ENCODE peak calls at places on chromosomes 7 and 10, in nine cellular contexts. One of them, this sample, is unnamed.

GRCh38 chr7:28091190-28091589 is 89.4 kb downstream of the JAZF1 start:
- DNase-seq in uterus: no peak
- DNase-seq in HFF-Myc: no peak
- DNase-seq in heart right ventricle: no peak
- DNase-seq in IMR-90: no peak
- DNase-seq in GM12865: no peak
- DNase-seq in choroid plexus epithelial cell: peak; percentile 41
- DNase-seq in neuronal stem cell: no peak
- DNase-seq in sigmoid colon: no peak
- DNase-seq in this sample: no peak

GRCh38 chr10:71297343-71297742 is 21.7 kb upstream of the SLC29A3 start:
- DNase-seq in uterus: no peak
- DNase-seq in HFF-Myc: no peak
- DNase-seq in heart right ventricle: no peak
- DNase-seq in IMR-90: no peak
- DNase-seq in GM12865: no peak
- DNase-seq in choroid plexus epithelial cell: no peak
- DNase-seq in neuronal stem cell: no peak
- DNase-seq in sigmoid colon: no peak
- DNase-seq in this sample: no peak

GRCh38 chr10:111784936-111785465 is 398.6 kb downstream of the GPAM start:
- DNase-seq in uterus: no peak
- DNase-seq in HFF-Myc: no peak
- DNase-seq in heart right ventricle: no peak
- DNase-seq in IMR-90: no peak
- DNase-seq in GM12865: no peak
- DNase-seq in choroid plexus epithelial cell: no peak
- DNase-seq in neuronal stem cell: no peak
- DNase-seq in sigmoid colon: no peak
- DNase-seq in this sample: no peak

GRCh38 chr10:103278862-103279298 is 1.9 kb downstream of the INA start:
- DNase-seq in uterus: peak; percentile 31
- DNase-seq in HFF-Myc: no peak
- DNase-seq in heart right ventricle: peak; percentile 54
- DNase-seq in IMR-90: peak; percentile 55
- DNase-seq in GM12865: peak; percentile 45
- DNase-seq in choroid plexus epithelial cell: peak; percentile 60
- DNase-seq in neuronal stem cell: peak; percentile 75
- DNase-seq in sigmoid colon: no peak
- DNase-seq in this sample: peak; percentile 26

GRCh38 chr10:44689368-44689767 is 221.8 kb upstream of the TMEM72 start:
- DNase-seq in uterus: no peak
- DNase-seq in HFF-Myc: no peak
- DNase-seq in heart right ventricle: no peak
- DNase-seq in IMR-90: peak; percentile 10
- DNase-seq in GM12865: no peak
- DNase-seq in choroid plexus epithelial cell: no peak
- DNase-seq in neuronal stem cell: no peak
- DNase-seq in sigmoid colon: no peak
- DNase-seq in this sample: no peak

GRCh38 chr7:825386-825785 is 6.9 kb upstream of the SUN1 start:
- DNase-seq in uterus: no peak
- DNase-seq in HFF-Myc: no peak
- DNase-seq in heart right ventricle: no peak
- DNase-seq in IMR-90: peak; percentile 74
- DNase-seq in GM12865: no peak
- DNase-seq in choroid plexus epithelial cell: peak; percentile 64
- DNase-seq in neuronal stem cell: no peak
- DNase-seq in sigmoid colon: no peak
- DNase-seq in this sample: no peak

GRCh38 chr7:38453187-38453586 is 178.0 kb downstream of the AMPH start:
- DNase-seq in uterus: no peak
- DNase-seq in HFF-Myc: no peak
- DNase-seq in heart right ventricle: peak; percentile 9
- DNase-seq in IMR-90: peak; percentile 1
- DNase-seq in GM12865: no peak
- DNase-seq in choroid plexus epithelial cell: no peak
- DNase-seq in neuronal stem cell: no peak
- DNase-seq in sigmoid colon: no peak
- DNase-seq in this sample: no peak

GRCh38 chr10:93859049-93859655 is 34.6 kb upstream of the SLC35G1 start:
- DNase-seq in uterus: no peak
- DNase-seq in HFF-Myc: peak; percentile 14
- DNase-seq in heart right ventricle: no peak
- DNase-seq in IMR-90: peak; percentile 10
- DNase-seq in GM12865: peak; percentile 21
- DNase-seq in choroid plexus epithelial cell: peak; percentile 41
- DNase-seq in neuronal stem cell: no peak
- DNase-seq in sigmoid colon: no peak
- DNase-seq in this sample: no peak

GRCh38 chr10:25725917-25726716 is 207.9 kb upstream of the MYO3A start:
- DNase-seq in uterus: no peak
- DNase-seq in HFF-Myc: peak; percentile 9
- DNase-seq in heart right ventricle: peak; percentile 18
- DNase-seq in IMR-90: peak; percentile 33
- DNase-seq in GM12865: peak; percentile 55
- DNase-seq in choroid plexus epithelial cell: peak; percentile 79
- DNase-seq in neuronal stem cell: peak; percentile 67
- DNase-seq in sigmoid colon: no peak
- DNase-seq in this sample: peak; percentile 30

GRCh38 chr7:119900996-119901395 is 372.0 kb upstream of the KCND2 start:
- DNase-seq in uterus: no peak
- DNase-seq in HFF-Myc: no peak
- DNase-seq in heart right ventricle: no peak
- DNase-seq in IMR-90: no peak
- DNase-seq in GM12865: no peak
- DNase-seq in choroid plexus epithelial cell: peak; percentile 6
- DNase-seq in neuronal stem cell: no peak
- DNase-seq in sigmoid colon: no peak
- DNase-seq in this sample: no peak

GRCh38 chr7:51316666-51317581 is at the start of gene COBL:
- DNase-seq in uterus: no peak
- DNase-seq in HFF-Myc: no peak
- DNase-seq in heart right ventricle: peak; percentile 26
- DNase-seq in IMR-90: no peak
- DNase-seq in GM12865: no peak
- DNase-seq in choroid plexus epithelial cell: no peak
- DNase-seq in neuronal stem cell: peak; percentile 35
- DNase-seq in sigmoid colon: peak; percentile 65
- DNase-seq in this sample: peak; percentile 81

GRCh38 chr7:120645976-120646375 is 212.0 kb downstream of the TSPAN12 start:
- DNase-seq in uterus: no peak
- DNase-seq in HFF-Myc: no peak
- DNase-seq in heart right ventricle: no peak
- DNase-seq in IMR-90: no peak
- DNase-seq in GM12865: no peak
- DNase-seq in choroid plexus epithelial cell: no peak
- DNase-seq in neuronal stem cell: no peak
- DNase-seq in sigmoid colon: no peak
- DNase-seq in this sample: no peak

GRCh38 chr7:98133181-98133580 is 26.5 kb downstream of the LMTK2 start:
- DNase-seq in uterus: no peak
- DNase-seq in HFF-Myc: no peak
- DNase-seq in heart right ventricle: no peak
- DNase-seq in IMR-90: no peak
- DNase-seq in GM12865: peak; percentile 83
- DNase-seq in choroid plexus epithelial cell: peak; percentile 36
- DNase-seq in neuronal stem cell: no peak
- DNase-seq in sigmoid colon: no peak
- DNase-seq in this sample: no peak

DNA sequence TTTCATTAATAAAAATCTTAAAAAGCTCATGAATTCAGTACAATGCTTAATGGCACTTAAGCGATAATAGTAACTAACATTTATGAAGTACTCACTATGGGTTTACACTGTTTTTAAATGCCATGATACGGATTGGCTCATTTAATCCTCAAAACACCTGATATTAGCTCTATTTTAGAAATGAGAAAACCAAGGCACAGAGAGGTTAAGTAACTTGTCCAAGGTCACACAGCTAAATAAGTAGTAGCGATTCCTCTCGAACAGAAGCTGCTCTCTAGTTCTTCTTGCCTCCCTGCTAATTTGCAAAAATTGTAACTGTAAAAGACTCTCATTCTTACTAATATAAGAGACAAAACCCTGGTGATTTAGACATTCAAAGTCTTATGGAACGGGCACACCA is 110.7 kb upstream of the RHEB start:
- DNase-seq in uterus: no peak
- DNase-seq in HFF-Myc: no peak
- DNase-seq in heart right ventricle: no peak
- DNase-seq in IMR-90: no peak
- DNase-seq in GM12865: no peak
- DNase-seq in choroid plexus epithelial cell: no peak
- DNase-seq in neuronal stem cell: no peak
- DNase-seq in sigmoid colon: no peak
- DNase-seq in this sample: no peak
- H3K4me3 ChIP-seq in uterus: no peak overlapping the region
- H3K4me3 ChIP-seq in HFF-Myc: peak overlapping the region; percentile 69
- H3K4me3 ChIP-seq in heart right ventricle: peak overlapping the region; percentile 82
- H3K4me3 ChIP-seq in IMR-90: no peak overlapping the region
- H3K4me3 ChIP-seq in GM12865: no peak overlapping the region
- H3K4me3 ChIP-seq in choroid plexus epithelial cell: peak overlapping the region; percentile 83
- H3K4me3 ChIP-seq in neuronal stem cell: peak overlapping the region; percentile 67
- H3K4me3 ChIP-seq in sigmoid colon: peak overlapping the region; percentile 86
- H3K4me3 ChIP-seq in this sample: no peak overlapping the region

GRCh38 chr7:117484988-117485655 is 5.3 kb downstream of the CFTR start:
- DNase-seq in uterus: no peak
- DNase-seq in HFF-Myc: no peak
- DNase-seq in heart right ventricle: no peak
- DNase-seq in IMR-90: no peak
- DNase-seq in GM12865: no peak
- DNase-seq in choroid plexus epithelial cell: no peak
- DNase-seq in neuronal stem cell: no peak
- DNase-seq in sigmoid colon: no peak
- DNase-seq in this sample: no peak

GRCh38 chr7:117478796-117479479 is 887 bp upstream of the CFTR start:
- DNase-seq in uterus: no peak
- DNase-seq in HFF-Myc: no peak
- DNase-seq in heart right ventricle: no peak
- DNase-seq in IMR-90: no peak
- DNase-seq in GM12865: no peak
- DNase-seq in choroid plexus epithelial cell: peak; percentile 2
- DNase-seq in neuronal stem cell: peak; percentile 51
- DNase-seq in sigmoid colon: no peak
- DNase-seq in this sample: no peak

GRCh38 chr7:117479480-117480224 is at the start of gene CFTR:
- DNase-seq in uterus: peak; percentile 16
- DNase-seq in HFF-Myc: no peak
- DNase-seq in heart right ventricle: peak; percentile 2
- DNase-seq in IMR-90: no peak
- DNase-seq in GM12865: no peak
- DNase-seq in choroid plexus epithelial cell: no peak
- DNase-seq in neuronal stem cell: no peak
- DNase-seq in sigmoid colon: no peak
- DNase-seq in this sample: peak; percentile 6

GRCh38 chr7:117480978-117481377 is 1.2 kb downstream of the CFTR start:
- DNase-seq in uterus: no peak
- DNase-seq in HFF-Myc: no peak
- DNase-seq in heart right ventricle: no peak
- DNase-seq in IMR-90: no peak
- DNase-seq in GM12865: no peak
- DNase-seq in choroid plexus epithelial cell: peak; percentile 3
- DNase-seq in neuronal stem cell: no peak
- DNase-seq in sigmoid colon: no peak
- DNase-seq in this sample: no peak
- H3K4me3 ChIP-seq in uterus: no peak overlapping the region
- H3K4me3 ChIP-seq in HFF-Myc: no peak overlapping the region
- H3K4me3 ChIP-seq in heart right ventricle: no peak overlapping the region
- H3K4me3 ChIP-seq in IMR-90: no peak overlapping the region
- H3K4me3 ChIP-seq in GM12865: no peak overlapping the region
- H3K4me3 ChIP-seq in choroid plexus epithelial cell: no peak overlapping the region
- H3K4me3 ChIP-seq in neuronal stem cell: no peak overlapping the region
- H3K4me3 ChIP-seq in sigmoid colon: no peak overlapping the region
- H3K4me3 ChIP-seq in this sample: no peak overlapping the region

GRCh38 chr7:35251606-35252310 is 2.1 kb downstream of the TBX20 start:
- DNase-seq in uterus: no peak
- DNase-seq in HFF-Myc: no peak
- DNase-seq in heart right ventricle: no peak
- DNase-seq in IMR-90: no peak
- DNase-seq in GM12865: no peak
- DNase-seq in choroid plexus epithelial cell: no peak
- DNase-seq in neuronal stem cell: no peak
- DNase-seq in sigmoid colon: no peak
- DNase-seq in this sample: no peak

GRCh38 chr7:35254496-35255416 is 856 bp upstream of the TBX20 start:
- DNase-seq in uterus: no peak
- DNase-seq in HFF-Myc: no peak
- DNase-seq in heart right ventricle: no peak
- DNase-seq in IMR-90: no peak
- DNase-seq in GM12865: no peak
- DNase-seq in choroid plexus epithelial cell: no peak
- DNase-seq in neuronal stem cell: no peak
- DNase-seq in sigmoid colon: no peak
- DNase-seq in this sample: no peak

GRCh38 chr7:35253680-35254495 is at the start of gene TBX20:
- DNase-seq in uterus: no peak
- DNase-seq in HFF-Myc: no peak
- DNase-seq in heart right ventricle: peak; percentile 69
- DNase-seq in IMR-90: peak; percentile 19
- DNase-seq in GM12865: peak; percentile 32
- DNase-seq in choroid plexus epithelial cell: no peak
- DNase-seq in neuronal stem cell: no peak
- DNase-seq in sigmoid colon: no peak
- DNase-seq in this sample: peak; percentile 68

GRCh38 chr7:35252584-35252983 is 1.3 kb downstream of the TBX20 start:
- DNase-seq in uterus: no peak
- DNase-seq in HFF-Myc: no peak
- DNase-seq in heart right ventricle: no peak
- DNase-seq in IMR-90: no peak
- DNase-seq in GM12865: no peak
- DNase-seq in choroid plexus epithelial cell: no peak
- DNase-seq in neuronal stem cell: no peak
- DNase-seq in sigmoid colon: no peak
- DNase-seq in this sample: no peak

DNA sequence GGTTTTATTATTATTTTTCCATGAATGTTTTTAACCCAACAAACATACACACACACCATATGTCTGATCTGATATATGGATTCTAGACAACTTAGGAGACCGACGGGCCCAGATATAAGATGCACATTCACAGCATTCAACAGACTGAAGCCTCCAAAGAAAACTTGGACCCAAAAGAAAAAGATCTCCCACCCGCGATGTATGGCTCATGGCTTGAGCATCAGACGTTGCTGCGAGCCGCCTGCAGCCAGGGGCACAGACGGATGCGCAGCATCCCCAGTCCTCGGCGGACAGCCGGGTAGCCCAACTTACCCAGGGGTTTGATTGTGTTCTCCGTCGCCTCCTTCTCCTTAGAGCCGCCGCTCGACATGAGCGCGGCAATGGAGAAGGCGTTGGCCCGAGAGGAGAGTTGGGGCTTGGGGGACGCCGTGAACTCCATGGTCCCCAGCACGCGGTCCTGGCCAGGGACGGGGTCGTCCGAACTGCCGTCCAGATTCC is 669 bp downstream of the TBX20 start:
- DNase-seq in uterus: no peak
- DNase-seq in HFF-Myc: no peak
- DNase-seq in heart right ventricle: no peak
- DNase-seq in IMR-90: no peak
- DNase-seq in GM12865: no peak
- DNase-seq in choroid plexus epithelial cell: no peak
- DNase-seq in neuronal stem cell: no peak
- DNase-seq in sigmoid colon: no peak
- DNase-seq in this sample: no peak
- H3K4me3 ChIP-seq in uterus: no peak overlapping the region
- H3K4me3 ChIP-seq in HFF-Myc: peak overlapping the region; percentile 23
- H3K4me3 ChIP-seq in heart right ventricle: peak overlapping the region; percentile 72
- H3K4me3 ChIP-seq in IMR-90: no peak overlapping the region
- H3K4me3 ChIP-seq in GM12865: peak overlapping the region; percentile 0
- H3K4me3 ChIP-seq in choroid plexus epithelial cell: no peak overlapping the region
- H3K4me3 ChIP-seq in neuronal stem cell: no peak overlapping the region
- H3K4me3 ChIP-seq in sigmoid colon: peak overlapping the region; percentile 34
- H3K4me3 ChIP-seq in this sample: peak overlapping the region; percentile 84

GRCh38 chr7:26664735-26665420 is 199.5 kb downstream of the SKAP2 start:
- DNase-seq in uterus: no peak
- DNase-seq in HFF-Myc: no peak
- DNase-seq in heart right ventricle: no peak
- DNase-seq in IMR-90: peak; percentile 25
- DNase-seq in GM12865: peak; percentile 37
- DNase-seq in choroid plexus epithelial cell: peak; percentile 32
- DNase-seq in neuronal stem cell: no peak
- DNase-seq in sigmoid colon: no peak
- DNase-seq in this sample: no peak
- H3K4me3 ChIP-seq in uterus: no peak overlapping the region
- H3K4me3 ChIP-seq in HFF-Myc: no peak overlapping the region
- H3K4me3 ChIP-seq in heart right ventricle: peak overlapping the region; percentile 15
- H3K4me3 ChIP-seq in IMR-90: no peak overlapping the region
- H3K4me3 ChIP-seq in GM12865: no peak overlapping the region
- H3K4me3 ChIP-seq in choroid plexus epithelial cell: no peak overlapping the region
- H3K4me3 ChIP-seq in neuronal stem cell: no peak overlapping the region
- H3K4me3 ChIP-seq in sigmoid colon: no peak overlapping the region
- H3K4me3 ChIP-seq in this sample: no peak overlapping the region

This sample was measured in WERI-Rb-1.